ENCODE peak calls at places on chromosomes 6 and 20, in seven cellular contexts. I is DND-41; H is CD8-positive, alpha-beta memory T cell; Z is CD8-positive, alpha-beta T cell; W is hepatocyte; L is suprapubic skin; F is Peyer's patch. P is an unnamed sample. For H3K9me3, the result is how much of the 10 kb centered on the place peaks cover.

GRCh38 chr6:15952231-15953151 is 176.4 kb upstream of the MYLIP start:
- DNase-seq in F (no peak), L (no peak), Z (no peak), W (no peak), I (no peak), H (no peak), P (no peak)

GRCh38 chr6:56420296-56420695 is 172.9 kb upstream of the COL21A1 start:
- DNase-seq in W (no peak), L (no peak), F (no peak), I (no peak), H (no peak), Z (no peak), P (no peak)

GRCh38 chr6:124795879-124796838 is 166.1 kb upstream of the RNF217 start:
- DNase-seq in I (no peak), F (no peak), L (no peak), W (peak), Z (no peak), H (no peak), P (no peak)

GRCh38 chr6:29723666-29724588 is 693 bp downstream of the HLA-F start:
- DNase-seq in H (peak), L (no peak), W (peak), Z (peak), I (no peak), F (peak), P (peak)

GRCh38 chr6:36929607-36930006 is 24.9 kb upstream of the PI16 start:
- DNase-seq in W (no peak), Z (no peak), L (no peak), H (no peak), F (no peak), I (no peak), P (no peak)

GRCh38 chr6:126152346-126152745 is 166.0 kb downstream of the TRMT11 start:
- DNase-seq in F (no peak), I (no peak), Z (no peak), H (no peak), L (no peak), W (no peak), P (no peak)

GRCh38 chr6:128803911-128804310 is 79.0 kb upstream of the LAMA2 start:
- DNase-seq in H (no peak), W (no peak), I (no peak), Z (no peak), F (no peak), L (no peak), P (no peak)

GRCh38 chr6:75349262-75349984 is 64.8 kb upstream of the TMEM30A start:
- DNase-seq in H (no peak), F (no peak), L (no peak), I (no peak), W (peak), Z (no peak), P (no peak)

GRCh38 chr6:122620902-122621301 is 10.7 kb downstream of the PKIB start:
- DNase-seq in Z (no peak), H (no peak), F (no peak), W (no peak), L (no peak), I (no peak), P (no peak)

GRCh38 chr6:99912657-99913056 is 81.4 kb downstream of the MCHR2 start:
- DNase-seq in Z (no peak), W (no peak), H (no peak), L (no peak), I (no peak), F (no peak), P (no peak)

GRCh38 chr6:112416885-112417284 is 69.8 kb downstream of the RFPL4B start:
- DNase-seq in H (no peak), F (no peak), W (no peak), L (no peak), I (no peak), Z (no peak), P (no peak)

GRCh38 chr6:25170640-25171039 is 108.5 kb upstream of the CARMIL1 start:
- DNase-seq in I (no peak), Z (no peak), F (no peak), H (no peak), L (no peak), W (no peak), P (no peak)

GRCh38 chr6:154402081-154402780 is 45.6 kb upstream of the IPCEF1 start:
- DNase-seq in F (no peak), I (no peak), H (no peak), W (no peak), Z (no peak), L (no peak), P (no peak)

GRCh38 chr6:15280023-15280422 is 34.2 kb downstream of the JARID2 start:
- DNase-seq in Z (no peak), H (no peak), W (no peak), L (no peak), I (no peak), F (no peak), P (no peak)

GRCh38 chr20:48944663-48945297 is 23.3 kb downstream of the ARFGEF2 start:
- DNase-seq in W (no peak), H (no peak), F (no peak), Z (no peak), I (no peak), L (no peak), P (no peak)

GRCh38 chr6:119147101-119148053 is 68.9 kb upstream of the FAM184A start:
- DNase-seq in L (no peak), I (no peak), W (peak), H (no peak), Z (no peak), F (peak), P (no peak)

GRCh38 chr20:10984899-10985298 is 311.1 kb upstream of the JAG1 start:
- DNase-seq in Z (no peak), H (no peak), F (no peak), W (peak), L (no peak), I (no peak), P (no peak)

GRCh38 chr6:83417880-83418663 is 12.8 kb downstream of the ME1 start:
- DNase-seq in W (peak), I (no peak), L (no peak), H (no peak), F (no peak), Z (no peak), P (no peak)

GRCh38 chr6:125004198-125004597 is 42.0 kb downstream of the RNF217 start:
- DNase-seq in F (no peak), I (no peak), H (no peak), W (no peak), L (no peak), Z (no peak), P (no peak)

GRCh38 chr6:155177369-155177961 is 86.3 kb upstream of the CLDN20 start:
- DNase-seq in I (peak), W (peak), H (no peak), F (no peak), Z (no peak), L (no peak), P (no peak)

GRCh38 chr6:73640179-73640750 is 13.5 kb downstream of the SLC17A5 start:
- DNase-seq in H (no peak), Z (no peak), L (no peak), I (no peak), F (no peak), W (no peak), P (no peak)

GRCh38 chr6:145175470-145175869 is 559.9 kb downstream of the EPM2A start:
- DNase-seq in F (no peak), W (no peak), H (no peak), Z (no peak), L (no peak), I (no peak), P (no peak)

GRCh38 chr6:8707956-8708772 is 272.8 kb upstream of the SLC35B3 start:
- DNase-seq in Z (no peak), F (no peak), L (no peak), H (no peak), W (peak), I (no peak), P (no peak)

GRCh38 chr6:44309092-44309491 is 4.1 kb downstream of the AARS2 start:
- DNase-seq in I (no peak), H (no peak), F (no peak), L (no peak), W (no peak), Z (no peak), P (no peak)

GRCh38 chr20:30489604-30490003 is 767.9 kb upstream of the DEFB115 start:
- DNase-seq in Z (no peak), H (no peak), I (no peak), W (no peak), F (no peak), L (peak), P (no peak)

GRCh38 chr20:30485331-30486102 is 771.9 kb upstream of the DEFB115 start:
- DNase-seq in I (no peak), F (no peak), W (no peak), H (no peak), Z (no peak), L (peak), P (no peak)

GRCh38 chr20:30486103-30486478 is 771.4 kb upstream of the DEFB115 start:
- DNase-seq in F (no peak), H (no peak), Z (no peak), L (peak), I (no peak), W (no peak), P (no peak)

GRCh38 chr20:30488941-30489601 is 768.4 kb upstream of the DEFB115 start:
- DNase-seq in I (no peak), Z (no peak), W (no peak), H (no peak), F (no peak), L (peak), P (no peak)

GRCh38 chr20:30487947-30488926 is 769.2 kb upstream of the DEFB115 start:
- DNase-seq in L (peak), W (no peak), H (no peak), Z (no peak), F (no peak), I (no peak), P (no peak)
- H3K9me3 ChIP-seq in L (under half), W (under half), H (under half), Z (under half), F (under half), I (under half), P (under half)

DNA sequence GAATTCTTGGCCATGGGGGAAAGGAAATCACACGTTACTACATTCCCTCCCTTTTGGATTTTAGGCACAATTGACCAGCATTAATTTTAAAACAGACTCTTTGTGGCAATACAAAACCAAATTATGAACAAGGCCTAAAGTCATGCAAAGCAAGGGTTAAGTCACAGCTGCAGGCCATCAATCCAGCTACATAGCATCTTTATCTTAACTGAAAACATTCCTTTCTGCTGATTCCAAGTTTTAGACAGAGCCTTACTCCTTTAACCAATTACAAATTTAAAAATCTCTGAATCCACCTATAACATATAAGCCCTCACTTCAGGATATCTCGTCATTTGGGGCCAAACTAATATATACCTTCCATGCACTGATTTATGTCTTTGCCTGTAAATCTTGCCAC is 757.2 kb downstream of the PTPRT start:
- DNase-seq in W (no peak), Z (no peak), I (no peak), L (no peak), F (no peak), H (no peak), P (no peak)
- H3K27ac ChIP-seq in W (peak), Z (no peak), I (no peak), L (no peak), F (no peak), H (no peak), P (no peak)

DNA sequence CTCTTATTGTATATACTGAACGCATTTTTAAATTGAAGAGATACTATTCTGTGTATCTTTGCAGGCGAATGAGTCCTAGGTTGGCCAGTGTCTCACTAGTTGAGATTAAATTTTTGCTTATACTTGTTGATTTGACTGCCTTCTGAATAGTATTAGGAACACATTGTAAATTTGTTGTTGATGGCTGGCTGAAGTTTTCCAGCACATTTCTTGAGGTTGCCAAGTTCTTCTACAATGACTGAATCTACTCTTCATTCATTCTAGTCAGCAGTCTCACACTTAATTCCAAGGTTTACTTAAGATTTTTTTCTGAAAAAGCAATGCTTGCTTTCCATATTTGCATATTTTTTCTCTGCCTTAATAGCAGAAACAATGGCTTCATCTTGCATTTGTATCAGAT is 151.7 kb downstream of the ZFAND3 start:
- DNase-seq in H (no peak), L (no peak), F (no peak), W (no peak), I (no peak), Z (no peak), P (no peak)
- H3K9me3 ChIP-seq in H (under half), L (under half), F (under half), W (under half), I (under half), Z (under half), P (under half)

DNA sequence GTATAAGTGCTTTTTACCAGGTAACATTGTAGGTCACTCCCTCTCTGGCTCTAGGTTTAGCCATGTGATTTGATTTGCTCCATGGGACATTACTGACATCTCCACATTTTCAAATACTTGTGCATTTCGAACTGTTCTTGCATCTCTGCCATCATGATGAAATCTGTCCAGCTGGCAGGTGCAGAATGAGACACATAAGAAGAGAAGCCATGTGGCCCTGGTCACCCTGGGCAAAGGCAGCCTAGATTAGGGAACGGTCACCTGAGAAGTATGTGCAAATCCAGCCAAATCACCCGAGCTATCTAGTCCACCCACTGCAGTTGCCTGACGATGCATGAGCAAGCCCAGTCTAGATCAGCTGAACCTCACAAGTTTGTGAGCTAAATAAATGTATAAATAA is 115.4 kb downstream of the PAK5 start:
- DNase-seq in I (no peak), F (no peak), Z (no peak), L (no peak), W (no peak), H (no peak), P (no peak)
- H3K27ac ChIP-seq in I (no peak), F (no peak), Z (no peak), L (no peak), W (no peak), H (no peak), P (no peak)

GRCh38 chr20:30816182-30816645 is 441.2 kb upstream of the DEFB115 start:
- DNase-seq in Z (no peak), L (peak), H (no peak), W (no peak), I (no peak), F (peak), P (no peak)

GRCh38 chr20:30811896-30812671 is 445.4 kb upstream of the DEFB115 start:
- DNase-seq in Z (no peak), I (no peak), W (no peak), L (peak), H (no peak), F (peak), P (no peak)

GRCh38 chr20:30812739-30813411 is 444.6 kb upstream of the DEFB115 start:
- DNase-seq in F (peak), I (no peak), L (peak), W (no peak), Z (no peak), H (no peak), P (no peak)

GRCh38 chr20:30815577-30816181 is 441.8 kb upstream of the DEFB115 start:
- DNase-seq in F (peak), H (no peak), Z (no peak), W (no peak), I (no peak), L (peak), P (no peak)
- H3K9me3 ChIP-seq in F (under half), H (under half), Z (under half), W (under half), I (under half), L (under half), P (under half)

GRCh38 chr6:142696689-142697088 is 248.3 kb downstream of the HIVEP2 start:
- DNase-seq in I (no peak), H (no peak), L (no peak), Z (no peak), W (no peak), F (no peak), P (no peak)
- H3K27ac ChIP-seq in I (no peak), H (no peak), L (peak), Z (no peak), W (no peak), F (no peak), P (no peak)

DNA sequence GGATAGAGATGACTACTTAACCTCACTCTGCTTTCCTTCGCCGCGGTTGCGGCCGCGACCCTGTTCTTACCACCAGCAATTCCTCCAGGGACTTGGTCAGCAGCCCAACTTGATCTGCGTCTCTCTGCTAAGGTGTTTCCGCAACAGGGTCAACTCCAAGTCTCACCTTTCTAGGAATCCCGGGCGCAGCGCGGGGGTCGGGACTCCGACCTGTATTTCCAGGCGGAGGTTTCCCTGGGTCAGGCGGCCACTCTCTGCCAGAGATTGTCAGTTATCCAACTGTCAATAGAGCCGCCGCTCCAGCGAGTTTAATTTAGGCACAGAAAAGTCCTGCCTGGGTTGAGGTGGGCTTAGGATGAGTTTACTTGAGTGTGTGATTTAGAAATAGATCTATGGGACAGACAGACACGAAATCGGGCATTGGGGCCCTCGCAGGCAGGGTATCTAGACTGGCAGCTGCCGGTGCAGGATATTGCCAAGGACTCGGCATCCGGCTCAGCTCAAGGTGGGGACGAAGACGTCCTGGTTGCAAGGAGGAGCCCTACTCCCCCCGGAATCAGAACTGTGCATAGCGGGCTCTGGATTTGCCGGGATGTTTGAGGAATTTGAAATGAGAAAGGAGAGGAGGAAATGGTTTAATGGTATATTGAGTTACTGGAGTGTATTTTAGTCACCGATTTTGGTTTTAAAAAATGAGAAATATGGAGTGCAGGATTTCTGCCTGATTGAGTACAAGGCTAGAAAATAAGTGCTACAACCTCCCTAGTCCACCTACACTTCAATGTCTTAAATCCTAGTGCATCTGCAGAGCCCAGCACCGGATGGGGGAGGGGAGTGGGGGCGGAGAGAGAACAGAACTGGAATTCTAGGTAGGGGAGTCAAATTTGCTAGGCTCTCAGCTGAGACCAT is 23.7 kb downstream of the POM121L2 start:
- DNase-seq in W (no peak), F (no peak), H (no peak), I (no peak), Z (no peak), L (no peak), P (no peak)
- H3K9me3 ChIP-seq in W (under half), F (under half), H (under half), I (under half), Z (under half), L (under half), P (under half)

GRCh38 chr6:105896821-105897095 is 189.4 kb upstream of the PRDM1 start:
- DNase-seq in W (peak), H (no peak), L (no peak), Z (no peak), I (no peak), F (no peak), P (no peak)

GRCh38 chr6:105892577-105893262 is 193.4 kb upstream of the PRDM1 start:
- DNase-seq in Z (no peak), L (no peak), I (peak), W (peak), H (no peak), F (no peak), P (no peak)

GRCh38 chr6:105896052-105896820 is 189.9 kb upstream of the PRDM1 start:
- DNase-seq in L (no peak), I (no peak), F (no peak), Z (no peak), H (no peak), W (peak), P (no peak)

GRCh38 chr6:105894556-105894955 is 191.6 kb upstream of the PRDM1 start:
- DNase-seq in Z (no peak), W (no peak), F (no peak), L (no peak), H (no peak), I (no peak), P (no peak)

DNA sequence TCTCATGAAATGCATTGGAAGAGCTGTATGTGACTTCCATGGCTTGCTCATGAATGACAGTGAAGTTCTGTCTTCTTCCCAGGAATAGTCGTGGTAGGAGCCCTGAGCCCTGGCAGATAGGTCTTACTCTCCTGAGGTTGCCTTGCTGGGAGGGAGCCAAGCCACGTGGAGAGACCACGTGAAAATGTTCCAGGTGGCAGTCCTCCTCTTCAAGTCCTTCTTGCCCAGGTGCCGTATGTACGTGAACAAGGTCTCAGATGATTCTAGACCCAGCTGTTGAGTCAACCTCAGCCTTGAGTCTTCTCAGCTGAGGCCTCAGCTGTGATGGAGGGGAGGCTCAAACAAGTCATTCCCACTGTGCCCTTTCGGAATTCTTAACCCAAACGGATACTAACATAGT is 192.4 kb upstream of the PRDM1 start:
- DNase-seq in F (no peak), W (no peak), L (no peak), I (peak), H (no peak), Z (no peak), P (no peak)
- H3K27ac ChIP-seq in F (no peak), W (no peak), L (no peak), I (no peak), H (no peak), Z (no peak), P (no peak)

GRCh38 chr20:59767656-59768055 is 163.3 kb downstream of the PHACTR3 start:
- DNase-seq in F (no peak), W (no peak), L (no peak), I (no peak), H (no peak), Z (no peak), P (no peak)
- H3K9me3 ChIP-seq in F (under half), W (under half), L (under half), I (under half), H (under half), Z (under half), P (under half)

GRCh38 chr6:153167026-153167891 is 36.2 kb upstream of the RGS17 start:
- DNase-seq in W (no peak), F (no peak), Z (no peak), I (no peak), L (no peak), H (no peak), P (no peak)
- H3K27ac ChIP-seq in W (peak), F (no peak), Z (no peak), I (no peak), L (no peak), H (no peak), P (no peak)

P was measured in effector memory CD4-positive, alpha-beta T cell.